ENCODE peak calls at places on chromosomes 7 and 10, in six cellular contexts. One of them, this sample, is unnamed. For H3K27me3 and H3K9me3, the result is how much of the 10 kb centered on the place peaks cover.

GRCh38 chr7:985915-986741 is 3.1 kb downstream of the CYP2W1 start:
- DNase-seq in endothelial cell of umbilical vein: peak
- DNase-seq in prostate gland: no peak
- DNase-seq in breast epithelium: no peak
- DNase-seq in heart right ventricle: no peak
- DNase-seq in IMR-90: peak
- DNase-seq in this sample: no peak

GRCh38 chr7:74284781-74285259 is 4.4 kb upstream of the CLIP2 start:
- DNase-seq in IMR-90: no peak
- DNase-seq in prostate gland: no peak
- DNase-seq in heart right ventricle: no peak
- DNase-seq in endothelial cell of umbilical vein: no peak
- DNase-seq in breast epithelium: no peak
- DNase-seq in this sample: no peak

GRCh38 chr10:44353721-44354120 is 31.2 kb downstream of the CXCL12 start:
- DNase-seq in breast epithelium: no peak
- DNase-seq in endothelial cell of umbilical vein: no peak
- DNase-seq in prostate gland: no peak
- DNase-seq in heart right ventricle: no peak
- DNase-seq in IMR-90: no peak
- DNase-seq in this sample: no peak

GRCh38 chr7:20870977-20871376 is 84.3 kb upstream of the SP8 start:
- DNase-seq in breast epithelium: no peak
- DNase-seq in endothelial cell of umbilical vein: no peak
- DNase-seq in heart right ventricle: no peak
- DNase-seq in prostate gland: peak
- DNase-seq in IMR-90: no peak
- DNase-seq in this sample: no peak

GRCh38 chr10:18144928-18145327 is 4.7 kb downstream of the CACNB2 start:
- DNase-seq in prostate gland: peak
- DNase-seq in endothelial cell of umbilical vein: no peak
- DNase-seq in IMR-90: no peak
- DNase-seq in heart right ventricle: peak
- DNase-seq in breast epithelium: no peak
- DNase-seq in this sample: peak

GRCh38 chr10:43202657-43203490 is 64.0 kb downstream of the RASGEF1A start:
- DNase-seq in endothelial cell of umbilical vein: no peak
- DNase-seq in breast epithelium: peak
- DNase-seq in heart right ventricle: peak
- DNase-seq in prostate gland: no peak
- DNase-seq in IMR-90: no peak
- DNase-seq in this sample: no peak

GRCh38 chr7:137674551-137675409 is 172.0 kb downstream of the DGKI start:
- DNase-seq in endothelial cell of umbilical vein: no peak
- DNase-seq in heart right ventricle: no peak
- DNase-seq in IMR-90: no peak
- DNase-seq in breast epithelium: no peak
- DNase-seq in prostate gland: no peak
- DNase-seq in this sample: no peak

GRCh38 chr7:137696376-137696775 is 150.4 kb downstream of the DGKI start:
- DNase-seq in endothelial cell of umbilical vein: no peak
- DNase-seq in breast epithelium: no peak
- DNase-seq in heart right ventricle: no peak
- DNase-seq in prostate gland: no peak
- DNase-seq in IMR-90: no peak
- DNase-seq in this sample: no peak

GRCh38 chr10:109456566-109457361 is 466.5 kb downstream of the XPNPEP1 start:
- DNase-seq in breast epithelium: no peak
- DNase-seq in IMR-90: no peak
- DNase-seq in heart right ventricle: no peak
- DNase-seq in prostate gland: no peak
- DNase-seq in endothelial cell of umbilical vein: no peak
- DNase-seq in this sample: no peak

GRCh38 chr10:49738616-49739360 is 23.3 kb downstream of the OGDHL start:
- DNase-seq in IMR-90: no peak
- DNase-seq in prostate gland: no peak
- DNase-seq in breast epithelium: peak
- DNase-seq in heart right ventricle: no peak
- DNase-seq in endothelial cell of umbilical vein: no peak
- DNase-seq in this sample: no peak

GRCh38 chr10:15642095-15642494 is 77.6 kb downstream of the ITGA8 start:
- DNase-seq in breast epithelium: no peak
- DNase-seq in endothelial cell of umbilical vein: peak
- DNase-seq in IMR-90: peak
- DNase-seq in heart right ventricle: no peak
- DNase-seq in prostate gland: no peak
- DNase-seq in this sample: no peak

GRCh38 chr7:40760293-40760964 is 625.6 kb downstream of the SUGCT start:
- DNase-seq in heart right ventricle: no peak
- DNase-seq in breast epithelium: no peak
- DNase-seq in prostate gland: no peak
- DNase-seq in endothelial cell of umbilical vein: no peak
- DNase-seq in IMR-90: no peak
- DNase-seq in this sample: no peak

GRCh38 chr10:118569241-118569881 is 26.1 kb downstream of the PRLHR start:
- DNase-seq in IMR-90: peak
- DNase-seq in breast epithelium: no peak
- DNase-seq in heart right ventricle: no peak
- DNase-seq in endothelial cell of umbilical vein: no peak
- DNase-seq in prostate gland: no peak
- DNase-seq in this sample: no peak

GRCh38 chr7:96219382-96220130 is 102.3 kb downstream of the SLC25A13 start:
- DNase-seq in endothelial cell of umbilical vein: peak
- DNase-seq in prostate gland: no peak
- DNase-seq in heart right ventricle: no peak
- DNase-seq in IMR-90: peak
- DNase-seq in breast epithelium: no peak
- DNase-seq in this sample: peak

GRCh38 chr7:143898810-143899209 is 3.2 kb downstream of the TCAF1 start:
- DNase-seq in endothelial cell of umbilical vein: no peak
- DNase-seq in heart right ventricle: no peak
- DNase-seq in breast epithelium: no peak
- DNase-seq in prostate gland: no peak
- DNase-seq in IMR-90: no peak
- DNase-seq in this sample: no peak

GRCh38 chr10:75612904-75613684 is 181.7 kb downstream of the LRMDA start:
- DNase-seq in breast epithelium: no peak
- DNase-seq in heart right ventricle: peak
- DNase-seq in prostate gland: no peak
- DNase-seq in IMR-90: no peak
- DNase-seq in endothelial cell of umbilical vein: no peak
- DNase-seq in this sample: no peak

GRCh38 chr10:86044029-86044428 is 322.6 kb downstream of the GRID1 start:
- DNase-seq in prostate gland: no peak
- DNase-seq in heart right ventricle: no peak
- DNase-seq in breast epithelium: no peak
- DNase-seq in IMR-90: no peak
- DNase-seq in endothelial cell of umbilical vein: no peak
- DNase-seq in this sample: no peak

GRCh38 chr7:87877641-87878040 is 1.3 kb downstream of the DBF4 start:
- DNase-seq in heart right ventricle: no peak
- DNase-seq in IMR-90: no peak
- DNase-seq in endothelial cell of umbilical vein: peak
- DNase-seq in prostate gland: no peak
- DNase-seq in breast epithelium: no peak
- DNase-seq in this sample: no peak

GRCh38 chr7:87875151-87876039 is 765 bp downstream of the SLC25A40 start:
- DNase-seq in IMR-90: peak
- DNase-seq in breast epithelium: no peak
- DNase-seq in endothelial cell of umbilical vein: peak
- DNase-seq in heart right ventricle: no peak
- DNase-seq in prostate gland: peak
- DNase-seq in this sample: no peak

GRCh38 chr7:87876040-87876758 is at the start of the genes DBF4 and SLC25A40:
- DNase-seq in heart right ventricle: peak
- DNase-seq in endothelial cell of umbilical vein: peak
- DNase-seq in IMR-90: peak
- DNase-seq in prostate gland: peak
- DNase-seq in breast epithelium: peak
- DNase-seq in this sample: peak

GRCh38 chr7:87876759-87877234 is 504 bp downstream of the DBF4 start:
- DNase-seq in IMR-90: peak
- DNase-seq in prostate gland: peak
- DNase-seq in heart right ventricle: peak
- DNase-seq in endothelial cell of umbilical vein: peak
- DNase-seq in breast epithelium: peak
- DNase-seq in this sample: peak

GRCh38 chr7:87878208-87878735 is 2.0 kb downstream of the DBF4 start:
- DNase-seq in IMR-90: peak
- DNase-seq in endothelial cell of umbilical vein: peak
- DNase-seq in prostate gland: no peak
- DNase-seq in breast epithelium: no peak
- DNase-seq in heart right ventricle: no peak
- DNase-seq in this sample: no peak
- H3K4me3 ChIP-seq in IMR-90: no peak
- H3K4me3 ChIP-seq in endothelial cell of umbilical vein: peak
- H3K4me3 ChIP-seq in prostate gland: no peak
- H3K4me3 ChIP-seq in breast epithelium: no peak
- H3K4me3 ChIP-seq in heart right ventricle: no peak
- H3K4me3 ChIP-seq in this sample: peak

DNA sequence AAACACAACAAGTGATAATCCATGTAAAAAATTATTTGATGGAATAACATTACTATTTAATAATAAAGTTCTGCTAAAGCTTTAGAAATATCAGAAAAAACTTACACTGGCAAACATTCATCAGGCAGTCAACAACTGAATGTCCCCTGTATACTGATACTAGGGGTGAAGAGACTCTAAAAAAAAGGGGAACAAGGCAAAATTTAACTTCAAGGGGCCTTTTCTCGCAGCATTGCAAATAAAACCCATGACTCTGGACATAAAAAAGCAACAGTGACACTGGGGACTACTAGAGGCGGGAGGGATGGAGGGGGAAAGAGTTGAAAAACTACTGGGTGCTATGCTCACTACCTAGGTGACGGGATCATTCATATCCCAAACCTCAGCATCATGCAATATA is 5.8 kb upstream of the IFRD1 start:
- DNase-seq in breast epithelium: no peak
- DNase-seq in prostate gland: no peak
- DNase-seq in heart right ventricle: no peak
- DNase-seq in endothelial cell of umbilical vein: no peak
- DNase-seq in IMR-90: no peak
- DNase-seq in this sample: no peak
- H3K27me3 ChIP-seq in breast epithelium: under half
- H3K27me3 ChIP-seq in prostate gland: under half
- H3K27me3 ChIP-seq in heart right ventricle: under half
- H3K27me3 ChIP-seq in endothelial cell of umbilical vein: under half
- H3K27me3 ChIP-seq in IMR-90: under half
- H3K27me3 ChIP-seq in this sample: under half

GRCh38 chr7:6700793-6701192 is 6.0 kb downstream of the ZNF12 start:
- DNase-seq in heart right ventricle: no peak
- DNase-seq in IMR-90: no peak
- DNase-seq in breast epithelium: no peak
- DNase-seq in prostate gland: no peak
- DNase-seq in endothelial cell of umbilical vein: no peak
- DNase-seq in this sample: no peak
- H3K9me3 ChIP-seq in heart right ventricle: half or more
- H3K9me3 ChIP-seq in IMR-90: half or more
- H3K9me3 ChIP-seq in breast epithelium: half or more
- H3K9me3 ChIP-seq in prostate gland: under half
- H3K9me3 ChIP-seq in endothelial cell of umbilical vein: under half
- H3K9me3 ChIP-seq in this sample: under half

DNA sequence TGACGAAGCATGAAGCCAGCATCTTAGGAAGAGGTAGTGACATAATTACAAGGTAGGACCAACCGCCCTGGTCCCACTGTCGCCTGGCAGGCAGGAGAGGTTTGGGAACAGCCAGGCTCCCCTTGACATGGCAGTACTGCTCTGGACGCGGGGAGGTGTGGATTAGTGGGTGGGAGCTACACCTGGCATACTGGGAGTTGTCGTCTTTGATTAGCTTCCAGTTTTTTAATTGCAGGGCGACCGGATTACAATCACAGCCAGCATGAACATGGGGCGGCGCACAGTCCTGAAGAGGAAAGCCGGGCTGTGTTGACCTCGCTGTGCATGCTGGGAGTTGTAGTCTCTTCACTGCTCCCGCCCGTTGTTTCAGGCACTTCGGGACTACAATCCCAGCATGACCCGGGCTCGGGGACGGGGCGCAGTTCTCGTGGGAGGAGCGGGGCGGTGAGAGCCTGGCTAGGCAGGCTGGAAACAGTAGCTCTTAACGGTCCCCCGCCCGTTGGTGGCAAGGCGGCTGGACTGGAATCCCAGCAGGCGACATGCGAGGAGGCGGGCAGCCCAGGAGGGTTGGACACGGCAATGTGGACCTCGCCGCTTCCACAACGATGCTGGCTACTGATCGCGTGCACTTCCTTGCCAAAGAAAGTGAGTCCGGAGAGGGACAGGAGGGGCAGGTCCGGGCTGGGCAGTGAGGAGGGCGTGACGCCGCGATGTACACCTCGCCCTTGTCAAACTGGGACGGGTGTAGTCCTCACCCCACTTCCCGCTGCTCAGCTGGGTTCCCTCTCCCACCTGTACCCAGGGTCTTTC is 98.0 kb upstream of the ZNF722 start:
- DNase-seq in endothelial cell of umbilical vein: no peak
- DNase-seq in heart right ventricle: peak
- DNase-seq in IMR-90: no peak
- DNase-seq in breast epithelium: peak
- DNase-seq in prostate gland: peak
- DNase-seq in this sample: no peak
- H3K4me3 ChIP-seq in endothelial cell of umbilical vein: no peak
- H3K4me3 ChIP-seq in heart right ventricle: peak
- H3K4me3 ChIP-seq in IMR-90: no peak
- H3K4me3 ChIP-seq in breast epithelium: peak
- H3K4me3 ChIP-seq in prostate gland: peak
- H3K4me3 ChIP-seq in this sample: no peak

GRCh38 chr10:70987396-70988130 is 99.2 kb upstream of the PCBD1 start:
- DNase-seq in breast epithelium: no peak
- DNase-seq in prostate gland: no peak
- DNase-seq in heart right ventricle: no peak
- DNase-seq in IMR-90: no peak
- DNase-seq in endothelial cell of umbilical vein: no peak
- DNase-seq in this sample: no peak
- H3K27me3 ChIP-seq in breast epithelium: under half
- H3K27me3 ChIP-seq in prostate gland: under half
- H3K27me3 ChIP-seq in heart right ventricle: under half
- H3K27me3 ChIP-seq in IMR-90: under half
- H3K27me3 ChIP-seq in endothelial cell of umbilical vein: under half
- H3K27me3 ChIP-seq in this sample: under half

DNA sequence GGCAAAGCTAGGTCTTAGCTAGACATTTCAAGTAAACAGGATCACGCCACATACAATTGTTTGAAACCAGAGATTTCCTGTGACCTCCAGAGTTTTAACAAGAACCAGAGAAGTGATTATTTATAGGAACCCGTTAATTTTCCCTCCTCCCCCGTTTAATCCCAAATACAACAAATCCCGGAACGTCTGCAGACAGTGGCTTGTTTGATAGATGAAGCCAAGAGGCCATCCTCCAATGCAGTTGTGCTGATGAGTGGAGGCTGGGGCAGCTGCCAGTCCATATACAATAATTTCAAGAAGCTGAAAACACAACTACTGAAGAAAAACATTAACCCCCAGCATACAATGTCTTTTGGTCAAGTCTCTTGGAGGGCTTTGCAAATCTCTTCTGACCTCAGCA is 971.6 kb upstream of the ZNF722 start:
- DNase-seq in heart right ventricle: no peak
- DNase-seq in IMR-90: no peak
- DNase-seq in endothelial cell of umbilical vein: no peak
- DNase-seq in breast epithelium: no peak
- DNase-seq in prostate gland: no peak
- DNase-seq in this sample: no peak
- H3K9me3 ChIP-seq in heart right ventricle: under half
- H3K9me3 ChIP-seq in IMR-90: under half
- H3K9me3 ChIP-seq in endothelial cell of umbilical vein: under half
- H3K9me3 ChIP-seq in breast epithelium: half or more
- H3K9me3 ChIP-seq in prostate gland: under half
- H3K9me3 ChIP-seq in this sample: under half

This sample was measured in HAP-1.